ENCODE peak calls at places on chromosomes 16 and 17, in nine cellular contexts. S is stimulated activated CD4-positive, alpha-beta T cell treated with anti-CD3 and anti-CD28 coated beads, Interleukin-2, amount 100 ng/mL, for 24 hours; H is GM23338; P is MM.1S; Z is activated naive CD4-positive, alpha-beta T cell treated with anti-CD3 and anti-CD28 coated beads for 36 hours; J is activated effector memory CD4-positive, alpha-beta T cell treated with Interleukin-2 at 50 U/mL for 16 hours; I is gastrocnemius medialis; G is activated gamma-delta T cell treated with anti-CD3 and anti-CD28 coated beads, Interleukin-2, amount 50 U/mL, for 16 hours; C is ascending aorta. Q is an unnamed sample.

GRCh38 chr17:80585880-80586279 is 41.2 kb downstream of the RPTOR start:
- DNase-seq in J (no peak), I (no peak), G (no peak), P (no peak), Z (no peak), H (no peak), S (no peak), C (no peak), Q (no peak)

GRCh38 chr16:54231336-54231735 is 55.3 kb downstream of the IRX3 start:
- DNase-seq in P (no peak), S (no peak), J (no peak), I (no peak), C (no peak), H (no peak), Z (no peak), G (no peak), Q (no peak)

GRCh38 chr16:87638736-87639135 is 36.4 kb downstream of the JPH3 start:
- DNase-seq in C (no peak), I (no peak), G (no peak), H (no peak), S (no peak), P (no peak), J (no peak), Z (no peak), Q (no peak)

GRCh38 chr17:77140878-77141767 is at the start of gene SEC14L1:
- DNase-seq in S (peak), P (peak), I (peak), Z (peak), C (peak), J (peak), H (peak), G (no peak), Q (no peak)

GRCh38 chr17:40841246-40841645 is 18.8 kb upstream of the KRT10 start:
- DNase-seq in S (no peak), J (no peak), G (no peak), P (no peak), Z (no peak), I (no peak), C (no peak), H (no peak), Q (no peak)

GRCh38 chr17:46178550-46179198 is 14.6 kb downstream of the KANSL1 start:
- DNase-seq in P (no peak), Z (no peak), H (no peak), G (no peak), C (no peak), I (no peak), S (no peak), J (no peak), Q (no peak)

GRCh38 chr16:11235703-11235991 is 20.4 kb downstream of the SOCS1 start:
- DNase-seq in G (no peak), P (no peak), J (no peak), H (no peak), Z (no peak), S (no peak), I (no peak), C (no peak), Q (no peak)

GRCh38 chr16:67699265-67699664 is 19.9 kb downstream of the GFOD2 start:
- DNase-seq in G (no peak), S (no peak), H (no peak), Z (no peak), J (no peak), C (no peak), I (no peak), P (no peak), Q (no peak)

GRCh38 chr17:21132428-21132827 is 5.7 kb downstream of the DHRS7B start:
- DNase-seq in S (no peak), J (no peak), Z (no peak), I (peak), P (no peak), C (no peak), G (no peak), H (no peak), Q (no peak)

GRCh38 chr16:17459903-17460521 is 10.7 kb downstream of the XYLT1 start:
- DNase-seq in Z (no peak), H (no peak), S (no peak), C (no peak), I (no peak), P (no peak), G (no peak), J (no peak), Q (no peak)

GRCh38 chr17:11240041-11240801 is 792 bp upstream of the SHISA6 start:
- DNase-seq in S (no peak), P (no peak), J (no peak), G (no peak), H (peak), C (no peak), I (no peak), Z (no peak), Q (no peak)

GRCh38 chr16:47045023-47045422 is 71.5 kb upstream of the DNAJA2 start:
- DNase-seq in I (no peak), J (no peak), H (no peak), G (no peak), Z (no peak), C (no peak), P (no peak), S (no peak), Q (no peak)

GRCh38 chr17:80263253-80264047 is 2.8 kb downstream of the RNF213 start:
- DNase-seq in Z (peak), I (peak), C (peak), P (peak), S (peak), J (peak), G (peak), H (peak), Q (peak)

GRCh38 chr17:47959825-47960655 is 2.4 kb upstream of the PRR15L start:
- DNase-seq in Z (no peak), I (no peak), H (no peak), G (no peak), P (no peak), S (no peak), C (no peak), J (no peak), Q (no peak)

GRCh38 chr17:60600490-60601431 is 768 bp downstream of the PPM1D start:
- DNase-seq in S (peak), C (peak), H (peak), G (peak), J (peak), I (peak), Z (peak), P (peak), Q (peak)

GRCh38 chr16:31460582-31461002 is 1.3 kb downstream of the ARMC5 start:
- DNase-seq in C (peak), I (no peak), S (no peak), Z (peak), P (peak), H (peak), G (no peak), J (no peak), Q (no peak)

GRCh38 chr17:26962255-26963162 is 331.4 kb upstream of the WSB1 start:
- DNase-seq in C (no peak), S (no peak), G (no peak), P (no peak), J (no peak), H (no peak), I (no peak), Z (no peak), Q (no peak)

GRCh38 chr16:8907096-8907495 is 24.9 kb downstream of the LITAFD start:
- DNase-seq in C (no peak), S (no peak), I (no peak), P (no peak), Z (no peak), H (no peak), G (no peak), J (no peak), Q (no peak)

GRCh38 chr17:40352779-40353394 is 11.7 kb downstream of the GJD3 start:
- DNase-seq in I (no peak), Z (no peak), H (no peak), J (no peak), S (no peak), C (no peak), G (no peak), P (no peak), Q (no peak)

GRCh38 chr17:66698270-66698669 is 136.6 kb upstream of the CACNG5 start:
- DNase-seq in S (no peak), P (no peak), G (no peak), I (no peak), C (no peak), J (no peak), H (no peak), Z (no peak), Q (no peak)

GRCh38 chr17:31130286-31131224 is 35.8 kb downstream of the NF1 start:
- DNase-seq in H (peak), G (no peak), S (no peak), P (no peak), Z (no peak), C (no peak), J (no peak), I (no peak), Q (no peak)

GRCh38 chr16:78184554-78185183 is 85.2 kb downstream of the WWOX start:
- DNase-seq in P (no peak), C (no peak), S (no peak), H (no peak), I (no peak), Z (no peak), J (no peak), G (no peak), Q (no peak)

GRCh38 chr17:80274317-80274716 is 13.7 kb downstream of the RNF213 start:
- DNase-seq in H (peak), Z (no peak), G (no peak), I (no peak), P (no peak), S (no peak), J (no peak), C (no peak), Q (no peak)

GRCh38 chr17:5516060-5516792 is 29.9 kb downstream of the MIS12 start:
- DNase-seq in H (no peak), G (no peak), C (no peak), P (no peak), J (no peak), S (no peak), Z (no peak), I (no peak), Q (no peak)